ENCODE peak calls at places on chromosomes 1 and 21, in seven cellular contexts. O is Karpas-422; D is lower leg skin; K is GM23248; Y is brain microvascular endothelial cell; R is CD8-positive, alpha-beta T cell; A is Caco-2. W is an unnamed sample.

GRCh38 chr1:104125935-104126334 is 376.2 kb downstream of the AMY1C start:
- DNase-seq in A (no peak), K (no peak), Y (no peak), D (no peak), R (no peak), O (no peak), W (no peak)

GRCh38 chr1:8495928-8496401 is 178.1 kb downstream of the SLC45A1 start:
- DNase-seq in D (no peak), R (no peak), K (no peak), A (no peak), O (peak; percentile 47), Y (no peak), W (no peak)

GRCh38 chr1:93180723-93181613 is at the start of gene CCDC18:
- DNase-seq in A (no peak), Y (peak; percentile 55), R (peak; percentile 34), O (peak; percentile 89), K (peak; percentile 75), D (no peak), W (peak; percentile 57)

GRCh38 chr1:176692431-176692830 is 229.5 kb downstream of the PAPPA2 start:
- DNase-seq in D (no peak), A (no peak), Y (no peak), R (no peak), K (no peak), O (no peak), W (no peak)

GRCh38 chr1:170426596-170426995 is 105.4 kb upstream of the GORAB start:
- DNase-seq in O (no peak), A (no peak), K (no peak), Y (no peak), D (no peak), R (no peak), W (no peak)

GRCh38 chr21:14690886-14691285 is 144.8 kb upstream of the SAMSN1 start:
- DNase-seq in A (no peak), D (peak; percentile 15), R (no peak), O (no peak), Y (no peak), K (peak; percentile 2), W (no peak)

GRCh38 chr1:114340906-114341698 is 169.9 kb downstream of the TRIM33 start:
- DNase-seq in D (peak; percentile 5), K (no peak), Y (no peak), O (no peak), A (no peak), R (no peak), W (no peak)

GRCh38 chr1:1021010-1021845 is 1.3 kb downstream of the AGRN start:
- DNase-seq in Y (peak; percentile 67), K (peak; percentile 78), D (no peak), O (no peak), R (no peak), A (no peak), W (no peak)

GRCh38 chr1:177909416-177909815 is 60.4 kb downstream of the SEC16B start:
- DNase-seq in O (no peak), K (no peak), R (no peak), Y (no peak), A (no peak), D (no peak), W (no peak)

GRCh38 chr21:36854391-36854790 is 112.1 kb downstream of the HLCS start:
- DNase-seq in Y (peak; percentile 53), A (peak; percentile 66), K (peak; percentile 36), O (peak; percentile 79), R (no peak), D (no peak), W (no peak)

GRCh38 chr1:27509127-27510080 is 19.4 kb upstream of the WASF2 start:
- DNase-seq in A (no peak), D (no peak), K (no peak), O (no peak), Y (no peak), R (no peak), W (no peak)

GRCh38 chr1:17837631-17838030 is 82.5 kb downstream of the ACTL8 start:
- DNase-seq in A (no peak), R (no peak), Y (no peak), D (no peak), K (peak; percentile 83), O (no peak), W (no peak)

GRCh38 chr1:53326598-53327182 is 1.2 kb downstream of the LRP8 start:
- DNase-seq in R (peak; percentile 9), O (no peak), Y (peak; percentile 2), K (peak; percentile 46), A (peak; percentile 16), D (no peak), W (no peak)

GRCh38 chr1:87684786-87685185 is 356.1 kb downstream of the LMO4 start:
- DNase-seq in O (no peak), R (no peak), A (no peak), D (no peak), Y (peak; percentile 18), K (peak; percentile 58), W (no peak)
- H3K4me3 ChIP-seq in O (no peak overlapping the region), R (no peak overlapping the region), A (no peak overlapping the region), D (no peak overlapping the region), Y (peak overlapping the region; percentile 52), K (peak overlapping the region; percentile 74), W (no peak overlapping the region)

GRCh38 chr21:46229923-46230260 is 1.3 kb upstream of the LSS start:
- DNase-seq in K (peak; percentile 6), Y (no peak), A (no peak), D (no peak), O (no peak), R (no peak), W (no peak)
- H3K4me3 ChIP-seq in K (peak overlapping the region; percentile 71), Y (peak overlapping the region; percentile 66), A (peak overlapping the region; percentile 93), D (no peak overlapping the region), O (peak overlapping the region; percentile 69), R (peak overlapping the region; percentile 71), W (peak overlapping the region; percentile 87)

GRCh38 chr1:235074335-235075120 is 54.1 kb downstream of the TOMM20 start:
- DNase-seq in Y (peak; percentile 66), K (peak; percentile 95), O (no peak), A (peak; percentile 17), R (no peak), D (peak; percentile 56), W (no peak)
- H3K4me3 ChIP-seq in Y (peak overlapping the region; percentile 15), K (peak overlapping the region; percentile 61), O (no peak overlapping the region), A (no peak overlapping the region), R (no peak overlapping the region), D (no peak overlapping the region), W (peak overlapping the region; percentile 2)

GRCh38 chr1:153542956-153543737 is 2.4 kb upstream of the S100A5 start:
- DNase-seq in O (no peak), K (no peak), R (no peak), D (no peak), Y (no peak), A (no peak), W (no peak)

GRCh38 chr1:153546371-153546770 is 765 bp upstream of the S100A4 start:
- DNase-seq in D (no peak), O (no peak), Y (no peak), R (no peak), K (no peak), A (no peak), W (no peak)

GRCh38 chr1:153545067-153546055 is at the start of gene S100A4:
- DNase-seq in Y (peak; percentile 72), A (peak; percentile 95), D (peak; percentile 97), O (peak; percentile 82), K (peak; percentile 96), R (peak; percentile 87), W (no peak)

GRCh38 chr1:153543738-153544135 is 1.9 kb downstream of the S100A4 start:
- DNase-seq in O (no peak), K (peak; percentile 45), D (no peak), A (no peak), Y (no peak), R (no peak), W (no peak)

GRCh38 chr1:153544453-153545066 is 1.0 kb downstream of the S100A4 start:
- DNase-seq in O (no peak), R (no peak), A (no peak), Y (no peak), D (no peak), K (peak; percentile 29), W (no peak)
- H3K4me3 ChIP-seq in O (no peak overlapping the region), R (peak overlapping the region; percentile 56), A (no peak overlapping the region), Y (no peak overlapping the region), D (peak overlapping the region; percentile 14), K (peak overlapping the region; percentile 74), W (no peak overlapping the region)

GRCh38 chr1:154407021-154407865 is 2.1 kb downstream of the IL6R start:
- DNase-seq in D (no peak), R (no peak), O (peak; percentile 43), A (no peak), Y (no peak), K (peak; percentile 67), W (peak; percentile 70)
- H3K4me3 ChIP-seq in D (no peak overlapping the region), R (peak overlapping the region; percentile 48), O (no peak overlapping the region), A (no peak overlapping the region), Y (no peak overlapping the region), K (peak overlapping the region; percentile 78), W (peak overlapping the region; percentile 82)

W was measured in GM12864.